ENCODE peak calls at places on chromosomes 6 and 20, in nine cellular contexts. One of them, this sample, is unnamed.

GRCh38 chr20:34536798-34537394 is 20.7 kb downstream of the DYNLRB1 start:
- DNase-seq in AG20443: no peak
- DNase-seq in mesenchymal stem cell: peak; percentile 31
- DNase-seq in M059J: no peak
- DNase-seq in iris pigment epithelial cell: peak; percentile 28
- DNase-seq in stimulated activated CD8-positive, alpha-beta memory T cell treated with anti-CD3 and anti-CD28 coated beads, Interleukin-7, amount 100 ng/mL, for 4 hours: no peak
- DNase-seq in posterior cingulate gyrus: peak; percentile 68
- DNase-seq in AG04449: no peak
- DNase-seq in heart left ventricle: peak; percentile 67
- DNase-seq in this sample: peak; percentile 49

GRCh38 chr6:11710221-11710836 is 68.3 kb downstream of the ADTRP start:
- DNase-seq in AG20443: no peak
- DNase-seq in mesenchymal stem cell: no peak
- DNase-seq in M059J: peak; percentile 56
- DNase-seq in iris pigment epithelial cell: peak; percentile 9
- DNase-seq in stimulated activated CD8-positive, alpha-beta memory T cell treated with anti-CD3 and anti-CD28 coated beads, Interleukin-7, amount 100 ng/mL, for 4 hours: peak; percentile 58
- DNase-seq in posterior cingulate gyrus: no peak
- DNase-seq in AG04449: no peak
- DNase-seq in heart left ventricle: no peak
- DNase-seq in this sample: no peak

GRCh38 chr6:64224819-64225218 is 589.2 kb downstream of the PHF3 start:
- DNase-seq in AG20443: no peak
- DNase-seq in mesenchymal stem cell: no peak
- DNase-seq in M059J: peak; percentile 21
- DNase-seq in iris pigment epithelial cell: no peak
- DNase-seq in stimulated activated CD8-positive, alpha-beta memory T cell treated with anti-CD3 and anti-CD28 coated beads, Interleukin-7, amount 100 ng/mL, for 4 hours: no peak
- DNase-seq in posterior cingulate gyrus: no peak
- DNase-seq in AG04449: no peak
- DNase-seq in heart left ventricle: peak; percentile 25
- DNase-seq in this sample: peak; percentile 91

GRCh38 chr20:14859627-14860026 is 522.2 kb upstream of the FLRT3 start:
- DNase-seq in AG20443: no peak
- DNase-seq in mesenchymal stem cell: no peak
- DNase-seq in M059J: no peak
- DNase-seq in iris pigment epithelial cell: no peak
- DNase-seq in stimulated activated CD8-positive, alpha-beta memory T cell treated with anti-CD3 and anti-CD28 coated beads, Interleukin-7, amount 100 ng/mL, for 4 hours: no peak
- DNase-seq in posterior cingulate gyrus: no peak
- DNase-seq in AG04449: no peak
- DNase-seq in heart left ventricle: no peak
- DNase-seq in this sample: no peak

GRCh38 chr6:150346346-150346745 is 22.5 kb upstream of the IYD start:
- DNase-seq in AG20443: no peak
- DNase-seq in mesenchymal stem cell: no peak
- DNase-seq in M059J: no peak
- DNase-seq in iris pigment epithelial cell: no peak
- DNase-seq in stimulated activated CD8-positive, alpha-beta memory T cell treated with anti-CD3 and anti-CD28 coated beads, Interleukin-7, amount 100 ng/mL, for 4 hours: no peak
- DNase-seq in posterior cingulate gyrus: no peak
- DNase-seq in AG04449: no peak
- DNase-seq in heart left ventricle: no peak
- DNase-seq in this sample: peak; percentile 21

GRCh38 chr6:56856036-56856580 is 98.8 kb upstream of the BEND6 start:
- DNase-seq in AG20443: no peak
- DNase-seq in mesenchymal stem cell: no peak
- DNase-seq in M059J: no peak
- DNase-seq in iris pigment epithelial cell: no peak
- DNase-seq in stimulated activated CD8-positive, alpha-beta memory T cell treated with anti-CD3 and anti-CD28 coated beads, Interleukin-7, amount 100 ng/mL, for 4 hours: no peak
- DNase-seq in posterior cingulate gyrus: no peak
- DNase-seq in AG04449: no peak
- DNase-seq in heart left ventricle: peak; percentile 46
- DNase-seq in this sample: peak; percentile 81

GRCh38 chr20:11569163-11569562 is 348.5 kb upstream of the BTBD3 start:
- DNase-seq in AG20443: no peak
- DNase-seq in mesenchymal stem cell: no peak
- DNase-seq in M059J: no peak
- DNase-seq in iris pigment epithelial cell: no peak
- DNase-seq in stimulated activated CD8-positive, alpha-beta memory T cell treated with anti-CD3 and anti-CD28 coated beads, Interleukin-7, amount 100 ng/mL, for 4 hours: no peak
- DNase-seq in posterior cingulate gyrus: no peak
- DNase-seq in AG04449: no peak
- DNase-seq in heart left ventricle: no peak
- DNase-seq in this sample: no peak

GRCh38 chr20:433300-433975 is 25.3 kb downstream of the RBCK1 start:
- DNase-seq in AG20443: no peak
- DNase-seq in mesenchymal stem cell: no peak
- DNase-seq in M059J: peak; percentile 63
- DNase-seq in iris pigment epithelial cell: peak; percentile 30
- DNase-seq in stimulated activated CD8-positive, alpha-beta memory T cell treated with anti-CD3 and anti-CD28 coated beads, Interleukin-7, amount 100 ng/mL, for 4 hours: peak; percentile 78
- DNase-seq in posterior cingulate gyrus: no peak
- DNase-seq in AG04449: no peak
- DNase-seq in heart left ventricle: no peak
- DNase-seq in this sample: no peak

GRCh38 chr6:155155787-155156447 is 107.9 kb upstream of the CLDN20 start:
- DNase-seq in AG20443: no peak
- DNase-seq in mesenchymal stem cell: peak; percentile 26
- DNase-seq in M059J: peak; percentile 34
- DNase-seq in iris pigment epithelial cell: peak; percentile 28
- DNase-seq in stimulated activated CD8-positive, alpha-beta memory T cell treated with anti-CD3 and anti-CD28 coated beads, Interleukin-7, amount 100 ng/mL, for 4 hours: no peak
- DNase-seq in posterior cingulate gyrus: no peak
- DNase-seq in AG04449: no peak
- DNase-seq in heart left ventricle: no peak
- DNase-seq in this sample: no peak

GRCh38 chr20:64010711-64011237 is 25.2 kb upstream of the C20orf204 start:
- DNase-seq in AG20443: peak; percentile 47
- DNase-seq in mesenchymal stem cell: no peak
- DNase-seq in M059J: peak; percentile 68
- DNase-seq in iris pigment epithelial cell: no peak
- DNase-seq in stimulated activated CD8-positive, alpha-beta memory T cell treated with anti-CD3 and anti-CD28 coated beads, Interleukin-7, amount 100 ng/mL, for 4 hours: no peak
- DNase-seq in posterior cingulate gyrus: no peak
- DNase-seq in AG04449: peak; percentile 23
- DNase-seq in heart left ventricle: no peak
- DNase-seq in this sample: no peak

GRCh38 chr20:31590717-31591225 is 14.3 kb upstream of the ID1 start:
- DNase-seq in AG20443: no peak
- DNase-seq in mesenchymal stem cell: no peak
- DNase-seq in M059J: peak; percentile 66
- DNase-seq in iris pigment epithelial cell: no peak
- DNase-seq in stimulated activated CD8-positive, alpha-beta memory T cell treated with anti-CD3 and anti-CD28 coated beads, Interleukin-7, amount 100 ng/mL, for 4 hours: no peak
- DNase-seq in posterior cingulate gyrus: no peak
- DNase-seq in AG04449: no peak
- DNase-seq in heart left ventricle: no peak
- DNase-seq in this sample: no peak

GRCh38 chr6:28589234-28589951 is 63.7 kb downstream of the GPX5 start:
- DNase-seq in AG20443: peak; percentile 37
- DNase-seq in mesenchymal stem cell: peak; percentile 92
- DNase-seq in M059J: peak; percentile 96
- DNase-seq in iris pigment epithelial cell: peak; percentile 98
- DNase-seq in stimulated activated CD8-positive, alpha-beta memory T cell treated with anti-CD3 and anti-CD28 coated beads, Interleukin-7, amount 100 ng/mL, for 4 hours: no peak
- DNase-seq in posterior cingulate gyrus: peak; percentile 48
- DNase-seq in AG04449: peak; percentile 79
- DNase-seq in heart left ventricle: no peak
- DNase-seq in this sample: peak; percentile 93

GRCh38 chr6:102619585-102619984 is 1226.1 kb downstream of the GRIK2 start:
- DNase-seq in AG20443: peak; percentile 11
- DNase-seq in mesenchymal stem cell: peak; percentile 18
- DNase-seq in M059J: no peak
- DNase-seq in iris pigment epithelial cell: peak; percentile 2
- DNase-seq in stimulated activated CD8-positive, alpha-beta memory T cell treated with anti-CD3 and anti-CD28 coated beads, Interleukin-7, amount 100 ng/mL, for 4 hours: no peak
- DNase-seq in posterior cingulate gyrus: no peak
- DNase-seq in AG04449: no peak
- DNase-seq in heart left ventricle: no peak
- DNase-seq in this sample: peak; percentile 2

GRCh38 chr6:39568896-39569295 is 156.3 kb downstream of the KIF6 start:
- DNase-seq in AG20443: peak; percentile 62
- DNase-seq in mesenchymal stem cell: peak; percentile 65
- DNase-seq in M059J: peak; percentile 77
- DNase-seq in iris pigment epithelial cell: peak; percentile 67
- DNase-seq in stimulated activated CD8-positive, alpha-beta memory T cell treated with anti-CD3 and anti-CD28 coated beads, Interleukin-7, amount 100 ng/mL, for 4 hours: no peak
- DNase-seq in posterior cingulate gyrus: no peak
- DNase-seq in AG04449: peak; percentile 16
- DNase-seq in heart left ventricle: no peak
- DNase-seq in this sample: peak; percentile 24

GRCh38 chr20:35702051-35702823 is 3.0 kb downstream of the ROMO1 start:
- DNase-seq in AG20443: peak; percentile 45
- DNase-seq in mesenchymal stem cell: peak; percentile 42
- DNase-seq in M059J: peak; percentile 73
- DNase-seq in iris pigment epithelial cell: peak; percentile 24
- DNase-seq in stimulated activated CD8-positive, alpha-beta memory T cell treated with anti-CD3 and anti-CD28 coated beads, Interleukin-7, amount 100 ng/mL, for 4 hours: no peak
- DNase-seq in posterior cingulate gyrus: no peak
- DNase-seq in AG04449: no peak
- DNase-seq in heart left ventricle: no peak
- DNase-seq in this sample: no peak

GRCh38 chr6:29561091-29561490 is 1.6 kb upstream of the UBD start:
- DNase-seq in AG20443: no peak
- DNase-seq in mesenchymal stem cell: no peak
- DNase-seq in M059J: no peak
- DNase-seq in iris pigment epithelial cell: no peak
- DNase-seq in stimulated activated CD8-positive, alpha-beta memory T cell treated with anti-CD3 and anti-CD28 coated beads, Interleukin-7, amount 100 ng/mL, for 4 hours: no peak
- DNase-seq in posterior cingulate gyrus: no peak
- DNase-seq in AG04449: no peak
- DNase-seq in heart left ventricle: no peak
- DNase-seq in this sample: no peak

GRCh38 chr6:157433678-157434081 is 52.7 kb downstream of the ZDHHC14 start:
- DNase-seq in AG20443: no peak
- DNase-seq in mesenchymal stem cell: no peak
- DNase-seq in M059J: no peak
- DNase-seq in iris pigment epithelial cell: no peak
- DNase-seq in stimulated activated CD8-positive, alpha-beta memory T cell treated with anti-CD3 and anti-CD28 coated beads, Interleukin-7, amount 100 ng/mL, for 4 hours: no peak
- DNase-seq in posterior cingulate gyrus: no peak
- DNase-seq in AG04449: no peak
- DNase-seq in heart left ventricle: peak; percentile 43
- DNase-seq in this sample: no peak

GRCh38 chr6:110511401-110511800 is 35.0 kb upstream of the SLC22A16 start:
- DNase-seq in AG20443: no peak
- DNase-seq in mesenchymal stem cell: no peak
- DNase-seq in M059J: no peak
- DNase-seq in iris pigment epithelial cell: no peak
- DNase-seq in stimulated activated CD8-positive, alpha-beta memory T cell treated with anti-CD3 and anti-CD28 coated beads, Interleukin-7, amount 100 ng/mL, for 4 hours: no peak
- DNase-seq in posterior cingulate gyrus: no peak
- DNase-seq in AG04449: no peak
- DNase-seq in heart left ventricle: no peak
- DNase-seq in this sample: no peak

GRCh38 chr6:25882066-25882496 is 8.0 kb upstream of the SLC17A3 start:
- DNase-seq in AG20443: no peak
- DNase-seq in mesenchymal stem cell: no peak
- DNase-seq in M059J: peak; percentile 18
- DNase-seq in iris pigment epithelial cell: no peak
- DNase-seq in stimulated activated CD8-positive, alpha-beta memory T cell treated with anti-CD3 and anti-CD28 coated beads, Interleukin-7, amount 100 ng/mL, for 4 hours: no peak
- DNase-seq in posterior cingulate gyrus: no peak
- DNase-seq in AG04449: no peak
- DNase-seq in heart left ventricle: peak; percentile 10
- DNase-seq in this sample: no peak

GRCh38 chr6:71209626-71210025 is 79.0 kb upstream of the OGFRL1 start:
- DNase-seq in AG20443: no peak
- DNase-seq in mesenchymal stem cell: no peak
- DNase-seq in M059J: no peak
- DNase-seq in iris pigment epithelial cell: no peak
- DNase-seq in stimulated activated CD8-positive, alpha-beta memory T cell treated with anti-CD3 and anti-CD28 coated beads, Interleukin-7, amount 100 ng/mL, for 4 hours: no peak
- DNase-seq in posterior cingulate gyrus: no peak
- DNase-seq in AG04449: no peak
- DNase-seq in heart left ventricle: no peak
- DNase-seq in this sample: no peak